ENCODE peak calls at places on chromosome 15, in ten cellular contexts. One of them, this sample, is unnamed. For H3K27me3, the result is how much of the 10 kb centered on the place peaks cover.

GRCh38 chr15:78456391-78456790 is 18.4 kb downstream of the IREB2 start:
- DNase-seq in body of pancreas: no peak
- DNase-seq in WERI-Rb-1: no peak
- DNase-seq in A673: no peak
- DNase-seq in gastrocnemius medialis: no peak
- DNase-seq in ovary: no peak
- DNase-seq in HCT116: no peak
- DNase-seq in breast epithelium: no peak
- DNase-seq in trophoblast cell: no peak
- DNase-seq in aorta: no peak
- DNase-seq in this sample: no peak

GRCh38 chr15:71294636-71295241 is 179.5 kb downstream of the THSD4 start:
- DNase-seq in body of pancreas: peak
- DNase-seq in WERI-Rb-1: peak
- DNase-seq in A673: no peak
- DNase-seq in gastrocnemius medialis: no peak
- DNase-seq in ovary: no peak
- DNase-seq in HCT116: peak
- DNase-seq in breast epithelium: no peak
- DNase-seq in trophoblast cell: peak
- DNase-seq in aorta: no peak
- DNase-seq in this sample: no peak

GRCh38 chr15:74332611-74333010 is 34.8 kb downstream of the CYP11A1 start:
- DNase-seq in body of pancreas: no peak
- DNase-seq in WERI-Rb-1: no peak
- DNase-seq in A673: no peak
- DNase-seq in gastrocnemius medialis: no peak
- DNase-seq in ovary: no peak
- DNase-seq in HCT116: no peak
- DNase-seq in breast epithelium: no peak
- DNase-seq in trophoblast cell: peak
- DNase-seq in aorta: peak
- DNase-seq in this sample: no peak

GRCh38 chr15:83078712-83079111 is 11.7 kb upstream of the BTBD1 start:
- DNase-seq in body of pancreas: no peak
- DNase-seq in WERI-Rb-1: no peak
- DNase-seq in A673: no peak
- DNase-seq in gastrocnemius medialis: no peak
- DNase-seq in ovary: no peak
- DNase-seq in HCT116: no peak
- DNase-seq in breast epithelium: no peak
- DNase-seq in trophoblast cell: peak
- DNase-seq in aorta: no peak
- DNase-seq in this sample: no peak

GRCh38 chr15:77866186-77866585 is 211.3 kb downstream of the TBC1D2B start:
- DNase-seq in body of pancreas: no peak
- DNase-seq in WERI-Rb-1: no peak
- DNase-seq in A673: no peak
- DNase-seq in gastrocnemius medialis: no peak
- DNase-seq in ovary: no peak
- DNase-seq in HCT116: no peak
- DNase-seq in breast epithelium: no peak
- DNase-seq in trophoblast cell: no peak
- DNase-seq in aorta: no peak
- DNase-seq in this sample: no peak

GRCh38 chr15:72786244-72786641 is 2.7 kb upstream of the ADPGK start:
- DNase-seq in body of pancreas: no peak
- DNase-seq in WERI-Rb-1: no peak
- DNase-seq in A673: no peak
- DNase-seq in gastrocnemius medialis: no peak
- DNase-seq in ovary: no peak
- DNase-seq in HCT116: no peak
- DNase-seq in breast epithelium: no peak
- DNase-seq in trophoblast cell: no peak
- DNase-seq in aorta: no peak
- DNase-seq in this sample: no peak

GRCh38 chr15:68650901-68651709 is 72.3 kb downstream of the CORO2B start:
- DNase-seq in body of pancreas: peak
- DNase-seq in WERI-Rb-1: peak
- DNase-seq in A673: peak
- DNase-seq in gastrocnemius medialis: no peak
- DNase-seq in ovary: peak
- DNase-seq in HCT116: peak
- DNase-seq in breast epithelium: no peak
- DNase-seq in trophoblast cell: peak
- DNase-seq in aorta: no peak
- DNase-seq in this sample: no peak

GRCh38 chr15:94327356-94327936 is 96.1 kb downstream of the MCTP2 start:
- DNase-seq in body of pancreas: no peak
- DNase-seq in WERI-Rb-1: no peak
- DNase-seq in A673: peak
- DNase-seq in gastrocnemius medialis: no peak
- DNase-seq in ovary: no peak
- DNase-seq in HCT116: peak
- DNase-seq in breast epithelium: no peak
- DNase-seq in trophoblast cell: peak
- DNase-seq in aorta: no peak
- DNase-seq in this sample: no peak

GRCh38 chr15:24956131-24956838 is 1.5 kb downstream of the SNRPN start:
- DNase-seq in body of pancreas: peak
- DNase-seq in WERI-Rb-1: peak
- DNase-seq in A673: peak
- DNase-seq in gastrocnemius medialis: peak
- DNase-seq in ovary: peak
- DNase-seq in HCT116: no peak
- DNase-seq in breast epithelium: peak
- DNase-seq in trophoblast cell: peak
- DNase-seq in aorta: peak
- DNase-seq in this sample: peak

GRCh38 chr15:55698653-55699052 is 44.3 kb downstream of the PRTG start:
- DNase-seq in body of pancreas: no peak
- DNase-seq in WERI-Rb-1: no peak
- DNase-seq in A673: no peak
- DNase-seq in gastrocnemius medialis: no peak
- DNase-seq in ovary: no peak
- DNase-seq in HCT116: no peak
- DNase-seq in breast epithelium: no peak
- DNase-seq in trophoblast cell: no peak
- DNase-seq in aorta: no peak
- DNase-seq in this sample: no peak

GRCh38 chr15:69574506-69574905 is 121.9 kb downstream of the RPLP1 start:
- DNase-seq in body of pancreas: no peak
- DNase-seq in WERI-Rb-1: no peak
- DNase-seq in A673: no peak
- DNase-seq in gastrocnemius medialis: no peak
- DNase-seq in ovary: no peak
- DNase-seq in HCT116: no peak
- DNase-seq in breast epithelium: no peak
- DNase-seq in trophoblast cell: no peak
- DNase-seq in aorta: peak
- DNase-seq in this sample: no peak

GRCh38 chr15:75123395-75123794 is 78.3 kb upstream of the C15orf39 start:
- DNase-seq in body of pancreas: no peak
- DNase-seq in WERI-Rb-1: no peak
- DNase-seq in A673: no peak
- DNase-seq in gastrocnemius medialis: no peak
- DNase-seq in ovary: no peak
- DNase-seq in HCT116: no peak
- DNase-seq in breast epithelium: no peak
- DNase-seq in trophoblast cell: no peak
- DNase-seq in aorta: no peak
- DNase-seq in this sample: no peak

GRCh38 chr15:91258436-91258779 is 158.4 kb downstream of the SV2B start:
- DNase-seq in body of pancreas: no peak
- DNase-seq in WERI-Rb-1: no peak
- DNase-seq in A673: no peak
- DNase-seq in gastrocnemius medialis: no peak
- DNase-seq in ovary: no peak
- DNase-seq in HCT116: no peak
- DNase-seq in breast epithelium: no peak
- DNase-seq in trophoblast cell: peak
- DNase-seq in aorta: no peak
- DNase-seq in this sample: no peak

GRCh38 chr15:80252281-80252619 is 237 bp upstream of the CTXND1 start:
- DNase-seq in body of pancreas: no peak
- DNase-seq in WERI-Rb-1: no peak
- DNase-seq in A673: no peak
- DNase-seq in gastrocnemius medialis: no peak
- DNase-seq in ovary: no peak
- DNase-seq in HCT116: no peak
- DNase-seq in breast epithelium: no peak
- DNase-seq in trophoblast cell: no peak
- DNase-seq in aorta: no peak
- DNase-seq in this sample: no peak
- H3K4me3 ChIP-seq in body of pancreas: peak
- H3K4me3 ChIP-seq in WERI-Rb-1: peak
- H3K4me3 ChIP-seq in A673: peak
- H3K4me3 ChIP-seq in gastrocnemius medialis: peak
- H3K4me3 ChIP-seq in ovary: no peak
- H3K4me3 ChIP-seq in HCT116: no peak
- H3K4me3 ChIP-seq in breast epithelium: peak
- H3K4me3 ChIP-seq in trophoblast cell: peak
- H3K4me3 ChIP-seq in aorta: peak
- H3K4me3 ChIP-seq in this sample: peak

DNA sequence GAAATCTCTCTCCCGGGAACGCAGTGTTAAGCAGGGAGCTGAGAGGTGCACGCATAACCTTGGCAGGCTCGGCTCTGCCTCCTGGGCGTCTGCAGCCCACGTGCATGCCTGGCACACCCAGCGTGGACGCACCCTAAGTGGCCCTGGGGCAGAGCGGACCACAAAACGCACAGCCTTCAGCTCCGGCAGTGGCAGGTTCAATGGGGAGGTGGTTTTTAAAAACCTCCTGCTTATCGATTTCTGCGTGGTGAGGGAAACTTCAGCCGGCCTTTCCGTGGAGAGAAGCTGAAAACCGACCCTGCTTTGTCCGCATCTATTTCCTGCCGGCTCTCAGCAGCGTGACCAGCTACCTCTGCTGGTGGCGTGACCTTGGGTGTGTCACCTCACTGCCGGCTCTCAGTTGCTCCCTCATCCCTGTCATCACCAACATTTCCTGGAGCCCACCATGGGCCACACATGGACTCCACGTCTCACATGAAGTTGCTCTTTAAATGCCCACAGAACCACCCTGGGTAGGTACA is 134.8 kb upstream of the MEF2A start:
- DNase-seq in body of pancreas: no peak
- DNase-seq in WERI-Rb-1: no peak
- DNase-seq in A673: no peak
- DNase-seq in gastrocnemius medialis: peak
- DNase-seq in ovary: no peak
- DNase-seq in HCT116: no peak
- DNase-seq in breast epithelium: no peak
- DNase-seq in trophoblast cell: no peak
- DNase-seq in aorta: peak
- DNase-seq in this sample: peak
- H3K27ac ChIP-seq in body of pancreas: no peak
- H3K27ac ChIP-seq in WERI-Rb-1: no peak
- H3K27ac ChIP-seq in A673: no peak
- H3K27ac ChIP-seq in gastrocnemius medialis: no peak
- H3K27ac ChIP-seq in ovary: no peak
- H3K27ac ChIP-seq in HCT116: no peak
- H3K27ac ChIP-seq in breast epithelium: no peak
- H3K27ac ChIP-seq in trophoblast cell: no peak
- H3K27ac ChIP-seq in aorta: no peak
- H3K27ac ChIP-seq in this sample: peak

GRCh38 chr15:40306371-40306770 is 1.4 kb downstream of the PLCB2 start:
- DNase-seq in body of pancreas: no peak
- DNase-seq in WERI-Rb-1: no peak
- DNase-seq in A673: no peak
- DNase-seq in gastrocnemius medialis: no peak
- DNase-seq in ovary: no peak
- DNase-seq in HCT116: no peak
- DNase-seq in breast epithelium: no peak
- DNase-seq in trophoblast cell: no peak
- DNase-seq in aorta: peak
- DNase-seq in this sample: no peak
- H3K27me3 ChIP-seq in body of pancreas: under half
- H3K27me3 ChIP-seq in WERI-Rb-1: under half
- H3K27me3 ChIP-seq in A673: under half
- H3K27me3 ChIP-seq in gastrocnemius medialis: under half
- H3K27me3 ChIP-seq in ovary: under half
- H3K27me3 ChIP-seq in HCT116: under half
- H3K27me3 ChIP-seq in breast epithelium: under half
- H3K27me3 ChIP-seq in trophoblast cell: under half
- H3K27me3 ChIP-seq in aorta: under half
- H3K27me3 ChIP-seq in this sample: under half

GRCh38 chr15:49044002-49044401 is 2.2 kb downstream of the SECISBP2L start:
- DNase-seq in body of pancreas: no peak
- DNase-seq in WERI-Rb-1: no peak
- DNase-seq in A673: no peak
- DNase-seq in gastrocnemius medialis: no peak
- DNase-seq in ovary: no peak
- DNase-seq in HCT116: no peak
- DNase-seq in breast epithelium: no peak
- DNase-seq in trophoblast cell: no peak
- DNase-seq in aorta: no peak
- DNase-seq in this sample: no peak

GRCh38 chr15:49040151-49040550 is 6.1 kb downstream of the SECISBP2L start:
- DNase-seq in body of pancreas: no peak
- DNase-seq in WERI-Rb-1: no peak
- DNase-seq in A673: no peak
- DNase-seq in gastrocnemius medialis: no peak
- DNase-seq in ovary: no peak
- DNase-seq in HCT116: no peak
- DNase-seq in breast epithelium: no peak
- DNase-seq in trophoblast cell: no peak
- DNase-seq in aorta: no peak
- DNase-seq in this sample: no peak

GRCh38 chr15:49038382-49038781 is 7.9 kb downstream of the SECISBP2L start:
- DNase-seq in body of pancreas: no peak
- DNase-seq in WERI-Rb-1: no peak
- DNase-seq in A673: no peak
- DNase-seq in gastrocnemius medialis: no peak
- DNase-seq in ovary: no peak
- DNase-seq in HCT116: no peak
- DNase-seq in breast epithelium: no peak
- DNase-seq in trophoblast cell: no peak
- DNase-seq in aorta: no peak
- DNase-seq in this sample: no peak

GRCh38 chr15:49042165-49042564 is 4.1 kb downstream of the SECISBP2L start:
- DNase-seq in body of pancreas: no peak
- DNase-seq in WERI-Rb-1: no peak
- DNase-seq in A673: no peak
- DNase-seq in gastrocnemius medialis: no peak
- DNase-seq in ovary: no peak
- DNase-seq in HCT116: no peak
- DNase-seq in breast epithelium: no peak
- DNase-seq in trophoblast cell: no peak
- DNase-seq in aorta: no peak
- DNase-seq in this sample: no peak

DNA sequence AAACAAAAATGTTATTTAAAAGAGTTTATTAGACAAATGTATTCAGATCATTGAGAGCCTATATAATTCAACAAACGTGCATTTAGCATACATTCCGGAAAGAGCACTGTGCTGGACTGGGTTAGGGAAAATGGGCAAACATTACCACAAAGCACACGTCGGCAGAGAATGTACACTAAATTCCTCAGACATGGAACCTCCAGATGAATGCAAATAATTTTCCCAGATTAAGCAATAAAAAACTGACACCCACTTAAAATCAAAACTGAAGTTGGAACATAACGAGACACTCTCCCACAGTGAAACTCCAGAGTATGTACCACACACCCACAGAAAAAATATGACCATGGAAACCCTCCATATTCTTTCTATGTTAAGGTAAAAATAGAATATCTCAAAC is 4.8 kb downstream of the SECISBP2L start:
- DNase-seq in body of pancreas: no peak
- DNase-seq in WERI-Rb-1: no peak
- DNase-seq in A673: no peak
- DNase-seq in gastrocnemius medialis: no peak
- DNase-seq in ovary: no peak
- DNase-seq in HCT116: no peak
- DNase-seq in breast epithelium: no peak
- DNase-seq in trophoblast cell: no peak
- DNase-seq in aorta: no peak
- DNase-seq in this sample: no peak
- H3K4me3 ChIP-seq in body of pancreas: no peak
- H3K4me3 ChIP-seq in WERI-Rb-1: no peak
- H3K4me3 ChIP-seq in A673: no peak
- H3K4me3 ChIP-seq in gastrocnemius medialis: no peak
- H3K4me3 ChIP-seq in ovary: no peak
- H3K4me3 ChIP-seq in HCT116: no peak
- H3K4me3 ChIP-seq in breast epithelium: no peak
- H3K4me3 ChIP-seq in trophoblast cell: no peak
- H3K4me3 ChIP-seq in aorta: no peak
- H3K4me3 ChIP-seq in this sample: no peak